ENCODE peak calls at places on chromosome 4, in six cellular contexts. N is neuronal stem cell, X is H1, R is mesendoderm, V is IMR-90, H is mesenchymal stem cell. T is an unnamed sample.

GRCh38 chr4:117134386-117134785 is 49.0 kb upstream of the TRAM1L1 start:
- DNase-seq in V (peak), N (peak), R (peak), X (no peak), H (peak), T (peak)

GRCh38 chr4:153152453-153153338 is 51.5 kb upstream of the TRIM2 start:
- DNase-seq in V (peak), X (peak), H (peak), R (peak), N (peak), T (no peak)

GRCh38 chr4:121338506-121338905 is 42.3 kb downstream of the QRFPR start:
- DNase-seq in V (no peak), R (peak), X (no peak), H (no peak), N (peak), T (no peak)

GRCh38 chr4:71221510-71222466 is 117.0 kb upstream of the SLC4A4 start:
- DNase-seq in X (no peak), R (no peak), V (no peak), N (no peak), H (no peak), T (no peak)

GRCh38 chr4:156945532-156945931 is 26.1 kb downstream of the PDGFC start:
- DNase-seq in N (no peak), H (peak), V (no peak), X (no peak), R (no peak), T (no peak)

GRCh38 chr4:25174674-25175073 is 14.4 kb upstream of the SEPSECS start:
- DNase-seq in R (peak), V (peak), H (peak), X (no peak), N (no peak), T (no peak)

GRCh38 chr4:170243662-170244288 is 154.0 kb upstream of the AADAT start:
- DNase-seq in X (no peak), H (no peak), V (no peak), N (no peak), R (peak), T (no peak)

GRCh38 chr4:7156273-7157139 is 35.8 kb upstream of the SORCS2 start:
- DNase-seq in X (peak), V (peak), H (peak), N (peak), R (peak), T (peak)

GRCh38 chr4:7435411-7436095 is 823 bp upstream of the PSAPL1 start:
- DNase-seq in H (no peak), R (no peak), N (no peak), V (no peak), X (no peak), T (no peak)

GRCh38 chr4:54225671-54226398 is 3.3 kb upstream of the PDGFRA start:
- DNase-seq in N (peak), H (peak), R (peak), V (no peak), X (peak), T (peak)

GRCh38 chr4:76690906-76691275 is 207.1 kb downstream of the SOWAHB start:
- DNase-seq in N (no peak), R (no peak), X (no peak), V (peak), H (peak), T (no peak)

GRCh38 chr4:141066690-141067089 is 66.6 kb downstream of the RNF150 start:
- DNase-seq in X (no peak), R (no peak), N (no peak), V (no peak), H (no peak), T (no peak)

GRCh38 chr4:8610858-8611610 is 18.5 kb downstream of the CPZ start:
- DNase-seq in N (no peak), V (no peak), R (no peak), H (no peak), X (no peak), T (no peak)

GRCh38 chr4:147160908-147161513 is 215.3 kb upstream of the TTC29 start:
- DNase-seq in H (peak), X (no peak), N (peak), R (peak), V (peak), T (peak)

GRCh38 chr4:147163311-147163710 is 217.6 kb upstream of the TTC29 start:
- DNase-seq in V (no peak), R (no peak), N (no peak), X (no peak), H (no peak), T (no peak)

DNA sequence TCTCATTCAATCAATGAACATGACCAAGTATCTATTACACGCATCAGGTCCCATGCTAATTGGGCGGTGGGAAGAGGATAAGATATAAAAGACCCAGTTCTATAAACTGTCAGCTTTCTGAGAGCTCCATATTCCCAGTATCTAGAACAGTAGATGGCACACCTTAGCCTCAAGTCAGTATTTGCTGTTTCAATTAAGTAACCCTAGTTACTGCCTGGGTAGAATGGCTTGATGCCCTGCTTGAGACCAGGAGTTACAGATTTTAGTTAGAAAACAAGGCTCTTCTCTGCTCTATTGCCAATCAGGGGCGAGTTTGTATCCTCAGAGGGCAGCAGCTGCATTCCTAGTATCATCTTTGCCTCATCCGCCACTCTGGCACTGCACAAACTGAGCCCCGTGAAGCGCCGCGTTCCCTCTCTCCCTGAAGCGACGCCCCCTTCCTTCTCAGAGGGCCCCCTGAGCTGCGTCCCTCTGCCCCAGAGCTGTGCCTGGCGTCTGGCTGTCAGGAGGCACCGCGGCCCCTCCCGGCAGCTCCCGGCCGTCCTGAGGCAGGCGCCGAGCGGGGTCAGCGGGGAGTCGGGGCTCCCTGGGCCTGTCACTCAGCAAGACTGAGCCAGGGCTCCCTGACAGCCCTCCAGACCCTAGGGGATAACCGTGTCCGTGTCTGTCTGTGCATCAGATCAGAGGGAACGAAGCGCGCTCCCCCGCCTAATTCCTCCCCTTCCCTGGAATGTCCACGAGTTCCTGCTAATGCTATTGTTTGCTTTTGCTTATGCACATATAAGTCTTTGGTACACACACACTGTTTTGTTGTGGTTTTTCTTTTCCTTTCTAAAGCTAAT is 212.4 kb upstream of the TTC29 start:
- DNase-seq in X (peak), V (peak), H (peak), R (peak), N (peak), T (peak)
- H4K8ac ChIP-seq in X (no peak), V (peak), H (peak), R (no peak), N (no peak), T (no peak)

DNA sequence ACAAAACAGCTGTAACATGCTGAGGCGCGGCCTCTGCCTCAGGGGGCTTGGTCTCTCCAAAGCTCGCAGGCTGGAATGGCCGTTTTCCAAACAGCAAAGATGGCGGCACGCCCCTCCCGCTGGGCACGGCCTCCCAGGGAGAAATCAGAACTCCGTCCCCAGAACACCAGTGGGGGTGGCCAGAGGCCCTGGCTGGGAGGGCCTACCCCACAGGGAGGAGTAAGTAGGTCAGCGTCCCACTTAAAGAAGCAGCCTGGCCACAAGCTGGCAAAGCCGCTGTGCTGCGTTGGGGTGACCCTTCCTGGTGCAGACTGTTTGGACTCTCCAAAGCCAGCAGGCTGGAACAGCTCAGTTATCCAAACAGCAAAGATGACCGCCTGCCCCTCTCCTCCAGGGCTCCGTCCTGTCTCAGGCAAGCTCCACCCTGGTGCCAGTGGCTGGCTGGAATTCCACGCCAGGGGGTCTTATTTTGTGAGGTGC is 862.8 kb downstream of the TRIML1 start:
- DNase-seq in N (no peak), R (no peak), X (no peak), H (no peak), V (no peak), T (no peak)
- H2BK15ac ChIP-seq in N (no peak), R (no peak), X (no peak), H (no peak), V (no peak), T (no peak)

GRCh38 chr4:88211473-88212252 is 53.2 kb upstream of the ABCG2 start:
- DNase-seq in N (peak), V (peak), R (peak), X (peak), H (peak), T (no peak)
- H4K8ac ChIP-seq in N (no peak), V (no peak), R (no peak), X (no peak), H (no peak), T (no peak)

GRCh38 chr4:108372678-108373077 is 203.9 kb upstream of the LEF1 start:
- DNase-seq in X (no peak), N (no peak), R (no peak), H (no peak), V (no peak), T (no peak)
- H2BK15ac ChIP-seq in X (no peak), N (no peak), R (no peak), H (no peak), V (no peak), T (no peak)

T was measured in H9.